ENCODE peak calls at places on chromosomes 3 and 15, in four cellular contexts. Q is mammary epithelial cell, M is thoracic aorta, A is sigmoid colon. G is an unnamed sample.
A peak's percentile ranks its signal among the peaks of the same experiment; 100 is the strongest.

GRCh38 chr3:115436767-115437301 is 186.5 kb upstream of the GAP43 start:
- DNase-seq in Q (peak; percentile 97), M (peak; percentile 2), A (no peak), G (no peak)

GRCh38 chr3:164007764-164008163 is 1070.5 kb downstream of the SI start:
- DNase-seq in Q (no peak), M (no peak), A (no peak), G (no peak)

GRCh38 chr3:169448501-169448900 is 215.0 kb downstream of the MECOM start:
- DNase-seq in Q (peak; percentile 28), M (no peak), A (no peak), G (no peak)

GRCh38 chr3:37770938-37771918 is 90.5 kb upstream of the CTDSPL start:
- DNase-seq in Q (no peak), M (peak; percentile 23), A (no peak), G (no peak)

GRCh38 chr15:91407237-91407889 is 307.3 kb downstream of the SV2B start:
- DNase-seq in Q (peak; percentile 79), M (no peak), A (no peak), G (no peak)

GRCh38 chr3:88707837-88708236 is 399.6 kb upstream of the EPHA3 start:
- DNase-seq in Q (peak; percentile 57), M (no peak), A (no peak), G (no peak)

GRCh38 chr3:118943597-118943996 is 91.0 kb downstream of the IGSF11 start:
- DNase-seq in Q (no peak), M (no peak), A (no peak), G (no peak)

GRCh38 chr3:173939319-173939718 is 541.8 kb downstream of the NLGN1 start:
- DNase-seq in Q (no peak), M (no peak), A (no peak), G (no peak)

GRCh38 chr3:169134194-169134593 is 529.3 kb downstream of the MECOM start:
- DNase-seq in Q (no peak), M (no peak), A (no peak), G (no peak)

GRCh38 chr3:174170248-174170647 is 688.9 kb upstream of the NAALADL2 start:
- DNase-seq in Q (no peak), M (no peak), A (no peak), G (no peak)

GRCh38 chr3:160929595-160929994 is 173.6 kb downstream of the PPM1L start:
- DNase-seq in Q (no peak), M (no peak), A (peak; percentile 69), G (no peak)

GRCh38 chr3:47202542-47202941 is 38.6 kb upstream of the SETD2 start:
- DNase-seq in Q (no peak), M (no peak), A (no peak), G (no peak)

GRCh38 chr3:121467085-121467484 is 78.7 kb downstream of the POLQ start:
- DNase-seq in Q (no peak), M (no peak), A (no peak), G (no peak)

GRCh38 chr15:70375006-70375409 is 277.3 kb upstream of the TLE3 start:
- DNase-seq in Q (peak; percentile 84), M (peak; percentile 25), A (peak; percentile 80), G (peak; percentile 78)

GRCh38 chr3:146953523-146954125 is 348.5 kb upstream of the PLSCR5 start:
- DNase-seq in Q (no peak), M (no peak), A (no peak), G (no peak)

GRCh38 chr3:98596902-98597500 is 3.6 kb upstream of the CPOX start:
- DNase-seq in Q (peak; percentile 20), M (no peak), A (no peak), G (no peak)

GRCh38 chr3:129230311-129231019 is 18.9 kb upstream of the COPG1 start:
- DNase-seq in Q (peak; percentile 91), M (no peak), A (no peak), G (no peak)

DNA sequence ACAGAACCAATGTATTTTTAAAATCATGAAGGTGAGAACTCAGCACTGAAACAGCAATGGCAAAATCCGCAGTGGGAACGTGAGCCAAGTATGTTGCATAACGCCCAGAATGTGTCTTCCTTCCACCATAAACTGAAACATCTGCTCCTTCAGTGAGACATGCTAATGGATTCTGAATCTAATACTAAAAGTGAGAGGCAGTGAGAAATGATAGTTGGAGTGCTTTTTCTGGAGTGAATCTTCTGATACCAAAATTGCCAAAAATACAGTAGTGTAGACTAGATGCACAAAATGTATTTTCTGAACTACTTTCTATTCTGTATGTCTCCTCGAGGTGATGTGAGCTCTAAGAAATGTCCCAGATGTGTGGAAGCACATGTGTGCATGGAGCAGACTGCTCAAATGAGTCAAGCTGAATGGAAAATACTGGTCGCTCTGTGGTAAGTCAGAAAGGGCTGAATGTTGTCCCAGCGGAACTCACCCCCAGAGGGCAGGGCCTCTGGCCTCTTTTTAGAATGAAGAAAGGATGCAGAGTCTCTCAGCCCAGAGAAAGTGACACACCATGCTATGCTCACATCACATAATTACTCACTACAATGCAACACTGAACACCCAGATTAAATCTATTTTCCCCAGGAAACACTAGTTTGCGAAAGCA is 73.0 kb downstream of the ATP10A start:
- DNase-seq in Q (no peak), M (no peak), A (peak; percentile 91), G (no peak)
- H3K27ac ChIP-seq in Q (no peak overlapping the region), M (peak overlapping the region; percentile 55), A (peak overlapping the region; percentile 89), G (peak overlapping the region; percentile 80)

GRCh38 chr15:68230157-68231100 is 901 bp upstream of the CLN6 start:
- DNase-seq in Q (no peak), M (no peak), A (no peak), G (peak; percentile 75)

GRCh38 chr15:68229386-68230156 is at the start of gene CLN6:
- DNase-seq in Q (peak; percentile 83), M (no peak), A (peak; percentile 90), G (peak; percentile 88)

GRCh38 chr15:68228971-68229385 is 550 bp downstream of the CLN6 start:
- DNase-seq in Q (no peak), M (no peak), A (no peak), G (peak; percentile 77)

GRCh38 chr15:68228143-68228970 is 1.2 kb downstream of the CLN6 start:
- DNase-seq in Q (peak; percentile 28), M (no peak), A (no peak), G (peak; percentile 56)

DNA sequence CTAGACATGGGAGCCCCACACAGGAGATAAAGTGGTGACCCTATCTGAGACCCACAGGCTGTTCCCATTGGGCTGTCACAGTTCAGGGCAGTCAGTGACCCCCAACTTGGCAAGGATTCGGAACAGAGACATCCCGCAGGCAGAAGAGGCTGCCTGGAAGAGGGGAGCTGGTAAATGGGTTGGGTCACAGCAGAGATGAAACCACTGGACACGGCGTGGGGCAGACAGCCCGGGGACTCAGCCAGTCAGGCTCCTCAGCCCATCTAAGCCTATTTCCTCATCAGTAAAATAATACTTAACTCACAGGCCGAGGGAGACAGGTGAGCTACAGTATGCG is 1.8 kb downstream of the CLN6 start:
- DNase-seq in Q (no peak), M (no peak), A (no peak), G (peak; percentile 41)
- H3K4me3 ChIP-seq in Q (peak overlapping the region; percentile 58), M (no peak overlapping the region), A (no peak overlapping the region), G (peak overlapping the region; percentile 98)

GRCh38 chr3:8556470-8556869 is 54.8 kb downstream of the LMCD1 start:
- DNase-seq in Q (no peak), M (no peak), A (no peak), G (no peak)

GRCh38 chr3:8557298-8557697 is 55.7 kb downstream of the LMCD1 start:
- DNase-seq in Q (no peak), M (no peak), A (peak; percentile 75), G (no peak)

GRCh38 chr3:8555705-8556314 is 54.2 kb downstream of the LMCD1 start:
- DNase-seq in Q (no peak), M (no peak), A (no peak), G (no peak)

GRCh38 chr3:8553405-8553804 is 51.8 kb downstream of the LMCD1 start:
- DNase-seq in Q (no peak), M (no peak), A (no peak), G (no peak)

GRCh38 chr3:8554725-8555621 is 53.4 kb downstream of the LMCD1 start:
- DNase-seq in Q (no peak), M (no peak), A (no peak), G (peak; percentile 86)
- H3K4me1 ChIP-seq in Q (no peaks in the 10 kb centered on the region), M (peaks cover 100% of the 10 kb centered on the region), A (no peaks in the 10 kb centered on the region), G (peaks cover 42% of the 10 kb centered on the region)

GRCh38 chr3:48662753-48663488 is at the start of gene CELSR3:
- DNase-seq in Q (peak; percentile 87), M (no peak), A (no peak), G (no peak)
- H3K27ac ChIP-seq in Q (peak within 1 kb of the TSS; percentile 87), M (peak within 1 kb of the TSS; percentile 92), A (peak within 1 kb of the TSS; percentile 85), G (peak within 1 kb of the TSS; percentile 73)

GRCh38 chr15:33200444-33200843 is 5.9 kb upstream of the FMN1 start:
- DNase-seq in Q (no peak), M (no peak), A (no peak), G (no peak)

GRCh38 chr15:33200903-33201302 is 6.4 kb upstream of the FMN1 start:
- DNase-seq in Q (no peak), M (no peak), A (no peak), G (no peak)

GRCh38 chr15:33204087-33204486 is 9.6 kb upstream of the FMN1 start:
- DNase-seq in Q (no peak), M (no peak), A (no peak), G (no peak)

GRCh38 chr15:33197636-33198035 is 3.1 kb upstream of the FMN1 start:
- DNase-seq in Q (no peak), M (no peak), A (no peak), G (no peak)

GRCh38 chr15:33201376-33202189 is 7.1 kb upstream of the FMN1 start:
- DNase-seq in Q (peak; percentile 91), M (no peak), A (no peak), G (no peak)
- H3K4me3 ChIP-seq in Q (no peak overlapping the region), M (peak overlapping the region; percentile 59), A (peak overlapping the region; percentile 12), G (peak overlapping the region; percentile 27)

G was measured in suprapubic skin.